ENCODE peak calls at places on chromosomes 11 and 22, in eight cellular contexts. Z is CD4-positive, alpha-beta memory T cell; W is HAP-1; F is brain microvascular endothelial cell; Y is choroid plexus epithelial cell; T is endodermal cell; R is stomach; Q is colonic mucosa. V is an unnamed sample.

GRCh38 chr11:94450061-94450460 is 43.6 kb downstream of the MRE11 start:
- DNase-seq in W (no peak), F (no peak), R (no peak), Q (no peak), T (no peak), Y (peak; percentile 27), Z (no peak), V (no peak)

GRCh38 chr11:20360650-20361049 is 2.9 kb upstream of the HTATIP2 start:
- DNase-seq in W (no peak), Q (no peak), Z (peak; percentile 50), R (peak; percentile 38), Y (peak; percentile 71), T (no peak), F (peak; percentile 10), V (peak; percentile 37)

GRCh38 chr22:33971561-33971961 is 51.3 kb upstream of the LARGE1 start:
- DNase-seq in Z (no peak), T (no peak), W (no peak), Y (no peak), F (no peak), R (no peak), Q (no peak), V (no peak)

GRCh38 chr11:111631666-111632039 is 29.4 kb downstream of the SIK2 start:
- DNase-seq in T (no peak), Z (no peak), F (peak; percentile 56), Q (no peak), W (no peak), R (no peak), Y (peak; percentile 84), V (no peak)

GRCh38 chr11:2574043-2574552 is 125.7 kb downstream of the KCNQ1OT1 start:
- DNase-seq in R (no peak), W (no peak), Y (no peak), T (peak; percentile 40), Q (no peak), Z (no peak), F (no peak), V (no peak)

GRCh38 chr11:22787565-22788162 is 41.9 kb downstream of the SVIP start:
- DNase-seq in F (peak; percentile 27), T (peak; percentile 44), W (peak; percentile 64), Y (peak; percentile 67), Z (peak; percentile 40), R (no peak), Q (no peak), V (peak; percentile 16)

GRCh38 chr22:30286813-30287625 is 2.3 kb downstream of the CASTOR1 start:
- DNase-seq in T (peak; percentile 97), Z (peak; percentile 83), W (peak; percentile 29), Q (peak; percentile 88), R (peak; percentile 80), Y (peak; percentile 67), F (peak; percentile 45), V (peak; percentile 47)

GRCh38 chr22:11629661-11630385 is 3898.2 kb upstream of the OR11H1 start:
- DNase-seq in Y (no peak), T (no peak), Z (no peak), Q (no peak), F (no peak), R (no peak), W (no peak), V (no peak)

GRCh38 chr11:11731311-11732083 is 109.7 kb upstream of the GALNT18 start:
- DNase-seq in Q (no peak), T (no peak), R (no peak), Y (peak; percentile 38), W (no peak), F (peak; percentile 54), Z (no peak), V (no peak)

GRCh38 chr22:35561796-35562526 is 21.3 kb downstream of the RASD2 start:
- DNase-seq in Z (no peak), R (no peak), Q (no peak), F (peak; percentile 80), W (no peak), T (peak; percentile 90), Y (peak; percentile 91), V (no peak)

GRCh38 chr11:19800714-19801519 is 88.3 kb downstream of the NAV2 start:
- DNase-seq in Q (no peak), Z (no peak), T (peak; percentile 67), F (no peak), Y (peak; percentile 16), W (no peak), R (no peak), V (no peak)

GRCh38 chr11:1041471-1041870 is 5.0 kb upstream of the MUC6 start:
- DNase-seq in R (no peak), F (no peak), T (no peak), Q (no peak), W (no peak), Y (no peak), Z (no peak), V (no peak)

GRCh38 chr11:71221851-71222250 is 30.5 kb downstream of the SHANK2 start:
- DNase-seq in Q (no peak), R (no peak), F (no peak), Y (no peak), Z (no peak), T (peak; percentile 29), W (no peak), V (no peak)

GRCh38 chr11:90250970-90251369 is 28.1 kb upstream of the CHORDC1 start:
- DNase-seq in F (no peak), Q (no peak), Y (no peak), W (no peak), Z (no peak), R (no peak), T (no peak), V (no peak)

GRCh38 chr22:36258750-36259619 is 6.1 kb downstream of the APOL1 start:
- DNase-seq in R (no peak), T (peak; percentile 88), Y (peak; percentile 47), W (no peak), Z (no peak), Q (no peak), F (no peak), V (no peak)

GRCh38 chr22:24706050-24706449 is 68.5 kb downstream of the PIWIL3 start:
- DNase-seq in Q (no peak), R (no peak), Y (peak; percentile 61), Z (no peak), W (no peak), T (peak; percentile 85), F (peak; percentile 14), V (no peak)

GRCh38 chr11:62069961-62070919 is 53.6 kb upstream of the INCENP start:
- DNase-seq in F (no peak), Z (no peak), Q (no peak), R (no peak), W (no peak), T (no peak), Y (peak; percentile 17), V (no peak)

GRCh38 chr11:108498046-108498815 is at the start of gene POGLUT3:
- DNase-seq in Y (peak; percentile 51), Q (peak; percentile 53), T (peak; percentile 86), W (peak; percentile 62), R (peak; percentile 61), F (peak; percentile 17), Z (peak; percentile 46), V (no peak)

GRCh38 chr22:17781319-17782031 is 7.2 kb upstream of the BID start:
- DNase-seq in W (no peak), Y (peak; percentile 92), F (peak; percentile 81), R (no peak), Q (no peak), Z (peak; percentile 46), T (no peak), V (peak; percentile 89)

GRCh38 chr22:18045794-18046193 is 21.4 kb upstream of the MICAL3 start:
- DNase-seq in Y (no peak), W (no peak), Q (no peak), F (no peak), T (no peak), R (no peak), Z (no peak), V (no peak)

GRCh38 chr11:123409886-123410549 is 20.1 kb upstream of the GRAMD1B start:
- DNase-seq in Y (no peak), F (no peak), Z (no peak), R (no peak), W (no peak), Q (no peak), T (no peak), V (no peak)

GRCh38 chr11:9179141-9179540 is 86.0 kb downstream of the DENND5A start:
- DNase-seq in Z (no peak), T (no peak), Y (no peak), Q (no peak), R (no peak), W (peak; percentile 59), F (no peak), V (no peak)

DNA sequence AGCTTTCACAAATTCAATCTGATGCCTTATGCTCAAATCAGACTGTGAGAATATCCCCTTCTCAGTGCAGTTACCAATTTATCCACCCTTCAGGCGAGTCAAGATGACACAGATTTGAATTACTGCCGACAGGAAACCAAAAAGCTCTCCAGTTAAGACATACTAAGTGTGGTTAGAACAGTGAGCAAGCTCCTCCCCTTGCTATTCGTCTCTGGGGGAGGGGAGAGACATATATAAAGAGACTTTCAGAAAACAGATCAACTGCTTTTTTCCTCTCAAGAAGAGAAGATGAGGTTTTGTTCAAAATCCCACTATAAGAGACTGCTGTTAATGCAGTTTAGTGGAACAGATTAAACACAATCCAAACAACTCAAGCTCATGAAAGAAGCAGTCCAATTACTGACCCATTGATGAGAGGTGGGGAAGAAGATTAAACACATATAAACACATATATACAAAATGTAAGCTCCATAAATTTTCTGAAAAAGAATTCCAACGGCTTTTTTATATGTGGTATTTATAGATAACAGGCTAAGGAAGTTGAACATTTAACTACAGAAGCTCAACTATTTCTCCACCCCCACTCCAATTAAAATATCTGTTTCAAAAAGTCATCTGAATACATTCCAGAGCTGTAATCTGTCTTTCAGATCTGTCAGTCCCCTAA is 102.7 kb downstream of the MRTFA start:
- DNase-seq in Z (peak; percentile 78), Q (no peak), R (no peak), F (peak; percentile 69), W (peak; percentile 87), T (no peak), Y (peak; percentile 88), V (peak; percentile 96)
- H3K4me3 ChIP-seq in Z (peak overlapping the region; percentile 61), Q (no peak overlapping the region), R (peak overlapping the region; percentile 18), F (peak overlapping the region; percentile 58), W (no peak overlapping the region), T (peak overlapping the region; percentile 57), Y (peak overlapping the region; percentile 48), V (peak overlapping the region; percentile 50)

GRCh38 chr11:6414874-6415328 is 4.0 kb downstream of the APBB1 start:
- DNase-seq in Y (no peak), R (no peak), Q (no peak), Z (no peak), F (no peak), T (no peak), W (no peak), V (no peak)
- H3K4me3 ChIP-seq in Y (no peak overlapping the region), R (no peak overlapping the region), Q (no peak overlapping the region), Z (no peak overlapping the region), F (no peak overlapping the region), T (no peak overlapping the region), W (no peak overlapping the region), V (no peak overlapping the region)

GRCh38 chr11:68373810-68374501 is 61.6 kb downstream of the LRP5 start:
- DNase-seq in Z (no peak), R (peak; percentile 61), W (no peak), Q (peak; percentile 65), Y (peak; percentile 48), F (no peak), T (no peak), V (no peak)
- H3K4me3 ChIP-seq in Z (no peak overlapping the region), R (no peak overlapping the region), W (no peak overlapping the region), Q (no peak overlapping the region), Y (no peak overlapping the region), F (peak overlapping the region; percentile 9), T (no peak overlapping the region), V (no peak overlapping the region)

DNA sequence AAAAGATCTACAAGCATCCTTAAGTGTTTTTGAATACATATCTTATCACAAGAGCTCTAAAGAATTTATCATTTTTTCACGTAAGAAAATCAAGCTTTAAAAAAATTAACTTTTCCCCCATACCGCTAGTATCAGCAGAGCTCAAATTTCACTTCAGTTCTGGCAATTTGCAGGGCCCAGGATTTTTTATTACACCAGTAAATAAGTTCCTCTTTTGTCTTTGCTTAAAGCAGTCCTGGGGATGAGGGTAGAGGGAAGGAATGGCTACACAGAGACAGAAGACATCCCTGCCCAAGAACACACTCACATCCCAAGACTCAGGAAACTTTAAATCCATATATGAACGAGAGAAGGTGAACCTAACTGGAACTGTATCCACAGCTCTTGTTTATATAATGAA is 22.6 kb upstream of the SORL1 start:
- DNase-seq in Y (no peak), Z (no peak), R (no peak), Q (no peak), W (no peak), T (no peak), F (no peak), V (no peak)
- H3K4me3 ChIP-seq in Y (no peak overlapping the region), Z (no peak overlapping the region), R (no peak overlapping the region), Q (no peak overlapping the region), W (no peak overlapping the region), T (no peak overlapping the region), F (no peak overlapping the region), V (no peak overlapping the region)